ENCODE peak calls at places on chromosomes 1 and 21, in seven cellular contexts. One of them, this sample, is unnamed.

GRCh38 chr1:243503155-243503554 is 247.3 kb downstream of the SDCCAG8 start:
- DNase-seq in HepG2: no peak
- DNase-seq in transverse colon: no peak
- DNase-seq in tibial nerve: no peak
- DNase-seq in A549: no peak
- DNase-seq in sigmoid colon: no peak
- DNase-seq in ovary: no peak
- DNase-seq in this sample: no peak

GRCh38 chr1:30415171-30415940 is 308.0 kb downstream of the MATN1 start:
- DNase-seq in HepG2: no peak
- DNase-seq in transverse colon: no peak
- DNase-seq in tibial nerve: peak
- DNase-seq in A549: no peak
- DNase-seq in sigmoid colon: peak
- DNase-seq in ovary: peak
- DNase-seq in this sample: peak

GRCh38 chr1:210201671-210202070 is 30.9 kb upstream of the SERTAD4 start:
- DNase-seq in HepG2: no peak
- DNase-seq in transverse colon: no peak
- DNase-seq in tibial nerve: no peak
- DNase-seq in A549: no peak
- DNase-seq in sigmoid colon: no peak
- DNase-seq in ovary: no peak
- DNase-seq in this sample: no peak

GRCh38 chr1:45213892-45214291 is 7.5 kb upstream of the ZSWIM5 start:
- DNase-seq in HepG2: no peak
- DNase-seq in transverse colon: no peak
- DNase-seq in tibial nerve: no peak
- DNase-seq in A549: no peak
- DNase-seq in sigmoid colon: no peak
- DNase-seq in ovary: no peak
- DNase-seq in this sample: no peak

GRCh38 chr1:59329412-59330053 is 32.6 kb downstream of the FGGY start:
- DNase-seq in HepG2: no peak
- DNase-seq in transverse colon: no peak
- DNase-seq in tibial nerve: no peak
- DNase-seq in A549: no peak
- DNase-seq in sigmoid colon: no peak
- DNase-seq in ovary: no peak
- DNase-seq in this sample: no peak

GRCh38 chr1:194295690-194296089 is 1109.3 kb upstream of the B3GALT2 start:
- DNase-seq in HepG2: peak
- DNase-seq in transverse colon: no peak
- DNase-seq in tibial nerve: no peak
- DNase-seq in A549: peak
- DNase-seq in sigmoid colon: no peak
- DNase-seq in ovary: no peak
- DNase-seq in this sample: no peak

GRCh38 chr1:171441278-171441677 is 44.1 kb upstream of the PRRC2C start:
- DNase-seq in HepG2: no peak
- DNase-seq in transverse colon: no peak
- DNase-seq in tibial nerve: no peak
- DNase-seq in A549: peak
- DNase-seq in sigmoid colon: no peak
- DNase-seq in ovary: no peak
- DNase-seq in this sample: no peak

GRCh38 chr1:233441981-233442380 is 114.5 kb downstream of the MAP3K21 start:
- DNase-seq in HepG2: no peak
- DNase-seq in transverse colon: no peak
- DNase-seq in tibial nerve: no peak
- DNase-seq in A549: no peak
- DNase-seq in sigmoid colon: no peak
- DNase-seq in ovary: no peak
- DNase-seq in this sample: no peak

GRCh38 chr21:29256125-29256895 is 42.4 kb upstream of the BACH1 start:
- DNase-seq in HepG2: no peak
- DNase-seq in transverse colon: no peak
- DNase-seq in tibial nerve: no peak
- DNase-seq in A549: no peak
- DNase-seq in sigmoid colon: no peak
- DNase-seq in ovary: no peak
- DNase-seq in this sample: no peak

GRCh38 chr1:73800376-73800775 is 397.6 kb downstream of the LRRIQ3 start:
- DNase-seq in HepG2: no peak
- DNase-seq in transverse colon: no peak
- DNase-seq in tibial nerve: no peak
- DNase-seq in A549: no peak
- DNase-seq in sigmoid colon: no peak
- DNase-seq in ovary: no peak
- DNase-seq in this sample: no peak

GRCh38 chr1:184843732-184844495 is 89.3 kb upstream of the EDEM3 start:
- DNase-seq in HepG2: no peak
- DNase-seq in transverse colon: peak
- DNase-seq in tibial nerve: no peak
- DNase-seq in A549: no peak
- DNase-seq in sigmoid colon: no peak
- DNase-seq in ovary: no peak
- DNase-seq in this sample: no peak

GRCh38 chr1:98130406-98130805 is 209.6 kb upstream of the DPYD start:
- DNase-seq in HepG2: no peak
- DNase-seq in transverse colon: no peak
- DNase-seq in tibial nerve: no peak
- DNase-seq in A549: no peak
- DNase-seq in sigmoid colon: no peak
- DNase-seq in ovary: no peak
- DNase-seq in this sample: no peak
- TF ChIP-seq EP300 in HepG2: no peak
- TF ChIP-seq EP300 in transverse colon: no peak
- TF ChIP-seq EP300 in tibial nerve: no peak
- TF ChIP-seq EP300 in A549: no peak
- TF ChIP-seq EP300 in sigmoid colon: no peak
- TF ChIP-seq EP300 in ovary: no peak
- TF ChIP-seq EP300 in this sample: no peak

DNA sequence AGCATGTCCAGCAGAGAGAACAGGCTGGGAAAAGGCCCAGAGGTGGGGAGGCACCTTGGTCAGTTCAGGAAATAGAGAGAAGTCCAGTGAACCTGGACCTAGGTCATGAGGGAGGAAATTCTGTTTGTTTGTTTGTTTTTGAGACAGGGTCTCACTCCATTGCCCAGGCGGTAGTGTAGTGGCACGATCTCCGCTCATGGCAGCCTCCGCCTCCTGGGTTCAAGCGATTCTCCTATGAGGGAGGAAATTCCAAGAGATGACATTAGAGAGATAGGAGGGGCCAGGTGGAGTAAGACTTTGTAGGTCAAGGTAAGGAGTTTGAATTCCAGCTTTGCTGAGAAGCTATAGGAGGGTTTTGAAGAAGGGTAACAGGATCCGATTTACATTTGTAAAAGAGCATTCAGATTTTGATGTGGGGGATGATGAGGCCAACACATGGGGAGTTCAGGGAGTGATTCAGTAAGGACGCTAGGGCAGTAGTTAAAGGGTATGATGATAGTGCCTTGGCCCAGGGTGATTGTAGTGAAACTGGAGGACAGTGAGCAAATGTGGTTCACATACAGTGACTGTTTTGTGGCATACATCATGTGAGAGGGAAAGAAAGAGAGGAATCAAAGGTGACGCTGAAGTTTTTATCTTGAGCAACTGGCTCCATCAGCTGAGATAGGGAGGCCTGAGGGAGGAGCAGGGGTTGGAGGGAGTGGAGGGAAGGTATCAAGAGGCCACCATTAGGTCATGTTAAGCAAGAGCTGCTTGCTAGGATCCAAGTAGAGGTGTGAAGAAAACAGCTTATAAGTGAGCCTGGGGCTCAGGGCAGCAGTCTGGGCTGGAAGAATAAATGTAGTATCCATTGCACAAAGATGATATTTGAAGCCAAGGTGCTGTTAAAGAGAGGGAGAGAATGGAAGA is 8.3 kb upstream of the TRABD2B start:
- DNase-seq in HepG2: no peak
- DNase-seq in transverse colon: no peak
- DNase-seq in tibial nerve: no peak
- DNase-seq in A549: no peak
- DNase-seq in sigmoid colon: no peak
- DNase-seq in ovary: no peak
- DNase-seq in this sample: no peak
- TF ChIP-seq POLR2A in HepG2: no peak
- TF ChIP-seq POLR2A in transverse colon: no peak
- TF ChIP-seq POLR2A in tibial nerve: no peak
- TF ChIP-seq POLR2A in A549: no peak
- TF ChIP-seq POLR2A in sigmoid colon: no peak
- TF ChIP-seq POLR2A in ovary: no peak
- TF ChIP-seq POLR2A in this sample: no peak

GRCh38 chr21:45504516-45505415 is 37.5 kb downstream of the SLC19A1 start:
- DNase-seq in HepG2: no peak
- DNase-seq in transverse colon: no peak
- DNase-seq in tibial nerve: no peak
- DNase-seq in A549: no peak
- DNase-seq in sigmoid colon: peak
- DNase-seq in ovary: peak
- DNase-seq in this sample: peak
- H3K27ac ChIP-seq in HepG2: no peak
- H3K27ac ChIP-seq in transverse colon: no peak
- H3K27ac ChIP-seq in tibial nerve: no peak
- H3K27ac ChIP-seq in A549: no peak
- H3K27ac ChIP-seq in sigmoid colon: no peak
- H3K27ac ChIP-seq in ovary: no peak
- H3K27ac ChIP-seq in this sample: no peak

GRCh38 chr1:230140221-230141001 is 73.4 kb downstream of the GALNT2 start:
- DNase-seq in HepG2: no peak
- DNase-seq in transverse colon: peak
- DNase-seq in tibial nerve: peak
- DNase-seq in A549: no peak
- DNase-seq in sigmoid colon: peak
- DNase-seq in ovary: peak
- DNase-seq in this sample: no peak
- TF ChIP-seq EP300 in HepG2: no peak
- TF ChIP-seq EP300 in transverse colon: no peak
- TF ChIP-seq EP300 in tibial nerve: no peak
- TF ChIP-seq EP300 in A549: no peak
- TF ChIP-seq EP300 in sigmoid colon: no peak
- TF ChIP-seq EP300 in ovary: no peak
- TF ChIP-seq EP300 in this sample: no peak

GRCh38 chr1:161018631-161018930 is 2.4 kb downstream of the F11R start:
- DNase-seq in HepG2: no peak
- DNase-seq in transverse colon: no peak
- DNase-seq in tibial nerve: no peak
- DNase-seq in A549: no peak
- DNase-seq in sigmoid colon: no peak
- DNase-seq in ovary: no peak
- DNase-seq in this sample: no peak

GRCh38 chr1:161021959-161022332 is 994 bp upstream of the F11R start:
- DNase-seq in HepG2: peak
- DNase-seq in transverse colon: no peak
- DNase-seq in tibial nerve: no peak
- DNase-seq in A549: peak
- DNase-seq in sigmoid colon: no peak
- DNase-seq in ovary: no peak
- DNase-seq in this sample: no peak

GRCh38 chr1:161021168-161021958 is 411 bp upstream of the F11R start:
- DNase-seq in HepG2: peak
- DNase-seq in transverse colon: peak
- DNase-seq in tibial nerve: peak
- DNase-seq in A549: peak
- DNase-seq in sigmoid colon: peak
- DNase-seq in ovary: peak
- DNase-seq in this sample: peak

GRCh38 chr1:161019767-161020572 is 982 bp downstream of the F11R start:
- DNase-seq in HepG2: no peak
- DNase-seq in transverse colon: no peak
- DNase-seq in tibial nerve: no peak
- DNase-seq in A549: no peak
- DNase-seq in sigmoid colon: no peak
- DNase-seq in ovary: no peak
- DNase-seq in this sample: peak

DNA sequence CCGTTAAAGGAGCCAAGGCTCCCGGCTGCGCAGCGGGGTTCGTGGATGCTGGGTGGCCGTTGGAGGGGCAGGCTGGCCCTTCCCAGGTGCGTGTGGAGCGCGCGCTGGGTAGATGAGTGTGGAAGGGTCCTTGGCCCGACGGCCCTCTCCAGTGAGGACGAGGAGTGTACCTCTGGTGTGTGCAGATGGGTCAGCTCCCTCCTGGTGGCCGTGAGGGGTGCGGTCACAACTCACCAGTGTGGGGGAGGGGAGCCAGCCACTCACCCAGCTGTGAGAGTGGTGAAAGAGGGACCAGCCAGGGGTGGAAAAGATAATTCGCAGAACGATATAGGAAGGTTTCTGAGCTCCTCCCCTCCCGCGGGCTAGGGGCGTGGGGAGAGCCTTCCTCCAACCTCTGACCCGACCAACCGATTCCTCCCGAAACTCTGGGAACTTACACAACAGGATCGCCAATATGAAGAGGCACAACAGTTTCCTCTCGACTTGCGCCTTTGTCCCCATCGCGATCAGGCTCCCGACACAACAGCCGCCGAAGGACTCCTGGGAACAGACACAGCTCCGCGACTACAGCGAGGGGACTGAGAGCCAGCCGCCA is at the start of gene F11R:
- DNase-seq in HepG2: peak
- DNase-seq in transverse colon: peak
- DNase-seq in tibial nerve: no peak
- DNase-seq in A549: peak
- DNase-seq in sigmoid colon: no peak
- DNase-seq in ovary: peak
- DNase-seq in this sample: peak
- TF ChIP-seq POLR2A in HepG2: no peak
- TF ChIP-seq POLR2A in transverse colon: peak
- TF ChIP-seq POLR2A in tibial nerve: no peak
- TF ChIP-seq POLR2A in A549: no peak
- TF ChIP-seq POLR2A in sigmoid colon: no peak
- TF ChIP-seq POLR2A in ovary: no peak
- TF ChIP-seq POLR2A in this sample: peak

DNA sequence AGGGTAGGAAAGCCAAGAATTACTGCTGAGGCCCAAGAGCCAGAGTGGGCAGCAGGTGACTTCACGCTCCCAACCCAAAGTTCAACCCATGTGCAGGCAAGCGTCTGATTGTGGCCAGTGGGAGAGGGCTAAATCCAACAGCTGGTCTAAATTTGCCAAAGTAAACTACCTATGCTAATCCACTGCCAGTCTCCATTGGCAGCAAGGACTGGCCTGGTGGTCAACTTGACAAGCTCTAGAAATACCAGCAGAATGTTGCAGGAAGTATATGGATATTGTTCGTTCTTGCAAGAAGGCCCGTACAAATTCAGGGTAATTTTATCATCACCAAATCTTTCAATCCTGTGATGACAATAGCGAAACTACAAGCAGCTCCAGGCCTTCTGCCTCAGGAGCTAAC is 1.5 kb downstream of the TMEM63A start:
- DNase-seq in HepG2: peak
- DNase-seq in transverse colon: no peak
- DNase-seq in tibial nerve: no peak
- DNase-seq in A549: no peak
- DNase-seq in sigmoid colon: no peak
- DNase-seq in ovary: no peak
- DNase-seq in this sample: no peak
- H3K27ac ChIP-seq in HepG2: peak
- H3K27ac ChIP-seq in transverse colon: peak
- H3K27ac ChIP-seq in tibial nerve: peak
- H3K27ac ChIP-seq in A549: peak
- H3K27ac ChIP-seq in sigmoid colon: peak
- H3K27ac ChIP-seq in ovary: no peak
- H3K27ac ChIP-seq in this sample: peak

GRCh38 chr1:53220171-53220961 is at the start of gene CZIB:
- DNase-seq in HepG2: peak
- DNase-seq in transverse colon: peak
- DNase-seq in tibial nerve: peak
- DNase-seq in A549: peak
- DNase-seq in sigmoid colon: peak
- DNase-seq in ovary: peak
- DNase-seq in this sample: peak
- TF ChIP-seq EP300 in HepG2: no peak
- TF ChIP-seq EP300 in transverse colon: no peak
- TF ChIP-seq EP300 in tibial nerve: peak
- TF ChIP-seq EP300 in A549: no peak
- TF ChIP-seq EP300 in sigmoid colon: no peak
- TF ChIP-seq EP300 in ovary: no peak
- TF ChIP-seq EP300 in this sample: no peak

This sample was measured in suprapubic skin.